ENCODE peak calls at places on chromosomes 3 and 15, in nine cellular contexts. S, K, X, M, V, L, Y, U and O are unnamed samples.

GRCh38 chr3:159947220-159947619 is 41.4 kb upstream of the IL12A start:
- DNase-seq in K (no peak), Y (no peak), V (no peak), L (no peak), X (peak; percentile 71), S (peak; percentile 91), M (no peak), U (no peak), O (peak; percentile 62)

GRCh38 chr3:22908974-22909507 is 294.1 kb upstream of the UBE2E2 start:
- DNase-seq in M (no peak), S (no peak), V (no peak), K (no peak), L (no peak), X (no peak), Y (no peak), U (no peak), O (no peak)

GRCh38 chr3:70740872-70741271 is 428.4 kb upstream of the MDFIC2 start:
- DNase-seq in V (no peak), X (no peak), K (no peak), Y (no peak), L (no peak), M (no peak), U (no peak), S (no peak), O (no peak)

GRCh38 chr3:124791639-124792111 is 61.4 kb downstream of the UMPS start:
- DNase-seq in X (peak; percentile 92), U (no peak), Y (peak; percentile 16), S (peak; percentile 96), L (peak; percentile 44), K (no peak), V (no peak), M (no peak), O (peak; percentile 97)

GRCh38 chr3:163655021-163655420 is 1423.3 kb downstream of the SI start:
- DNase-seq in V (no peak), K (no peak), X (no peak), Y (no peak), M (no peak), L (no peak), U (no peak), S (no peak), O (no peak)

GRCh38 chr3:32143849-32144757 is 37.7 kb downstream of the GPD1L start:
- DNase-seq in X (peak; percentile 94), Y (peak; percentile 72), K (peak; percentile 99), U (peak; percentile 15), L (peak; percentile 51), V (peak; percentile 36), M (no peak), S (peak; percentile 95), O (peak; percentile 90)

GRCh38 chr3:196225086-196225485 is 8.8 kb downstream of the SLC51A start:
- DNase-seq in U (no peak), M (no peak), Y (no peak), L (no peak), S (no peak), V (no peak), X (no peak), K (no peak), O (no peak)

GRCh38 chr3:52531636-52532516 is 1.8 kb downstream of the NT5DC2 start:
- DNase-seq in L (peak; percentile 29), M (no peak), X (no peak), Y (no peak), V (no peak), K (no peak), U (no peak), S (no peak), O (no peak)

GRCh38 chr3:23036728-23037127 is 166.4 kb upstream of the UBE2E2 start:
- DNase-seq in X (no peak), S (no peak), L (no peak), Y (peak; percentile 29), K (no peak), M (no peak), U (no peak), V (no peak), O (no peak)

GRCh38 chr15:77001966-77002365 is 7.0 kb downstream of the PSTPIP1 start:
- DNase-seq in V (no peak), Y (no peak), L (no peak), M (no peak), K (no peak), S (no peak), U (no peak), X (no peak), O (no peak)

GRCh38 chr3:188301147-188301546 is 147.2 kb downstream of the LPP start:
- DNase-seq in X (no peak), Y (no peak), S (no peak), U (no peak), K (no peak), M (no peak), L (no peak), V (no peak), O (no peak)

GRCh38 chr3:58577269-58577821 is at the start of gene FAM107A:
- DNase-seq in Y (no peak), S (peak; percentile 69), M (no peak), U (no peak), V (no peak), K (peak; percentile 33), X (peak; percentile 49), L (peak; percentile 54), O (peak; percentile 45)

GRCh38 chr3:149970716-149971402 is at the start of gene PFN2:
- DNase-seq in S (peak; percentile 92), K (peak; percentile 72), Y (peak; percentile 89), L (peak; percentile 60), U (peak; percentile 58), X (peak; percentile 84), V (peak; percentile 88), M (no peak), O (peak; percentile 52)

GRCh38 chr3:122957707-122958210 is 69.8 kb downstream of the SEMA5B start:
- DNase-seq in X (no peak), Y (no peak), K (no peak), L (peak; percentile 20), U (no peak), V (no peak), M (no peak), S (no peak), O (no peak)

GRCh38 chr15:70362911-70363310 is 265.2 kb upstream of the TLE3 start:
- DNase-seq in L (peak; percentile 52), S (peak; percentile 25), U (no peak), V (peak; percentile 21), X (peak; percentile 47), Y (peak; percentile 13), K (peak; percentile 24), M (no peak), O (peak; percentile 35)

GRCh38 chr3:128378631-128379347 is 87.9 kb downstream of the DNAJB8 start:
- DNase-seq in X (no peak), S (peak; percentile 71), V (no peak), U (no peak), M (no peak), Y (no peak), L (no peak), K (no peak), O (peak; percentile 24)

GRCh38 chr3:100982710-100983109 is 10.5 kb downstream of the ABI3BP start:
- DNase-seq in M (no peak), V (no peak), U (no peak), K (no peak), Y (no peak), X (no peak), S (peak; percentile 60), L (peak; percentile 25), O (peak; percentile 5)

GRCh38 chr3:143203848-143204247 is 84.3 kb downstream of the CHST2 start:
- DNase-seq in Y (no peak), M (no peak), V (no peak), L (no peak), U (no peak), S (peak; percentile 71), X (peak; percentile 83), K (peak; percentile 45), O (peak; percentile 30)

GRCh38 chr15:62900071-62900812 is 142.3 kb upstream of the TPM1 start:
- DNase-seq in Y (no peak), V (no peak), K (no peak), X (no peak), U (no peak), M (no peak), S (peak; percentile 43), L (no peak), O (no peak)

GRCh38 chr3:23829242-23829934 is 23.6 kb downstream of the UBE2E1 start:
- DNase-seq in X (no peak), L (no peak), K (no peak), V (no peak), U (no peak), M (no peak), S (no peak), Y (peak; percentile 79), O (no peak)